ENCODE peak calls at places on chromosomes 7 and 10, in five cellular contexts. O, X, P, B and Y are unnamed samples.

GRCh38 chr10:75959912-75960311 is 528.5 kb downstream of the LRMDA start:
- DNase-seq in P (no peak), O (no peak), B (no peak), X (no peak), Y (no peak)

GRCh38 chr10:131784363-131785120 is 116.3 kb upstream of the PPP2R2D start:
- DNase-seq in O (no peak), P (no peak), X (no peak), B (no peak), Y (no peak)

GRCh38 chr10:78960316-78960800 is 108.4 kb upstream of the ZMIZ1 start:
- DNase-seq in O (no peak), B (peak; percentile 86), P (no peak), X (no peak), Y (no peak)

GRCh38 chr7:13217762-13218161 is 530.3 kb downstream of the ARL4A start:
- DNase-seq in X (no peak), B (no peak), O (no peak), P (no peak), Y (no peak)

GRCh38 chr7:55006499-55006898 is 12.3 kb upstream of the EGFR start:
- DNase-seq in P (no peak), B (no peak), X (no peak), O (no peak), Y (no peak)

GRCh38 chr10:98344589-98345038 is 70.4 kb downstream of the PYROXD2 start:
- DNase-seq in O (no peak), B (peak; percentile 77), X (no peak), P (no peak), Y (no peak)

GRCh38 chr10:29969255-29970011 is 90.0 kb downstream of the JCAD start:
- DNase-seq in B (no peak), X (no peak), P (no peak), O (no peak), Y (no peak)

GRCh38 chr10:112184379-112184778 is 814 bp upstream of the GPAM start:
- DNase-seq in X (no peak), P (no peak), B (no peak), O (no peak), Y (no peak)

GRCh38 chr7:129780257-129781127 is 169.0 kb downstream of the NRF1 start:
- DNase-seq in X (peak; percentile 96), O (peak; percentile 75), P (no peak), B (no peak), Y (peak; percentile 87)

GRCh38 chr7:12821746-12822145 is 134.3 kb downstream of the ARL4A start:
- DNase-seq in P (no peak), X (no peak), B (no peak), O (no peak), Y (no peak)

GRCh38 chr7:16594061-16594460 is 51.5 kb downstream of the ANKMY2 start:
- DNase-seq in B (no peak), P (no peak), X (no peak), O (no peak), Y (no peak)

GRCh38 chr10:72303424-72304128 is 29.9 kb downstream of the DDIT4 start:
- DNase-seq in B (no peak), X (no peak), P (no peak), O (no peak), Y (peak; percentile 71)

DNA sequence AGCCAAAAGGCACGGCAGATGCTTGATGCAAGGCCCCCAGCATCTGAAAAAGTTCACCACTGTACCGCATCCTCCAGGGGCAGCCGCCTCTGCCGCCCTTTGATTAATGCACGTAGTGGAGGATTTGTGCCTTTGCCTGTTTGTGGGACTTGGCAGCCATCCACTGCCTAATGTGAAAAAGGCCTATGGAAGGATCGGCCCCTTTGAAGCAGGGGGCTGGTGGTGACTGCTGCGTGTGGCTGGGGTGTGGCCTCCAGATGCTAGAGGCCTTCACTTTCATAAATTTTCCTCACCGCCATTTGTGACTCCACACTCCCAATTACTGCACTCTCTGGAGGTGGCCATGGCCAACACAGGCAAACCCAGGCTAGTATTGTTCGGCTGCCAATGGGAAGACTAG is 226.0 kb downstream of the BMPER start:
- DNase-seq in B (no peak), O (no peak), P (no peak), X (no peak), Y (no peak)
- H3K4me1 ChIP-seq in B (no peaks in the 10 kb centered on the region), O (no peaks in the 10 kb centered on the region), P (peaks cover 8% of the 10 kb centered on the region), X (no peaks in the 10 kb centered on the region), Y (no peaks in the 10 kb centered on the region)

GRCh38 chr7:72109566-72109965 is 302.6 kb downstream of the CALN1 start:
- DNase-seq in O (no peak), X (no peak), B (no peak), P (no peak), Y (no peak)
- H3K9me3 ChIP-seq in O (peaks cover 4% of the 10 kb centered on the region), X (peaks cover 7% of the 10 kb centered on the region), B (peaks cover 27% of the 10 kb centered on the region), P (no peaks in the 10 kb centered on the region), Y (no peaks in the 10 kb centered on the region)

GRCh38 chr10:118971187-118971586 is 58.3 kb upstream of the NANOS1 start:
- DNase-seq in P (no peak), B (no peak), X (no peak), O (no peak), Y (no peak)
- TF ChIP-seq CTCF in P (no peak), B (peak; percentile 10), X (no peak), O (no peak), Y (no peak)

GRCh38 chr7:155470186-155470487 is 12.2 kb downstream of the EN2 start:
- DNase-seq in X (no peak), P (no peak), B (no peak), O (no peak), Y (no peak)

GRCh38 chr7:155467846-155468821 is 10.2 kb downstream of the EN2 start:
- DNase-seq in P (no peak), B (no peak), X (no peak), O (no peak), Y (peak; percentile 71)

GRCh38 chr7:155471728-155472127 is 13.8 kb downstream of the EN2 start:
- DNase-seq in P (no peak), B (no peak), O (no peak), X (no peak), Y (no peak)

GRCh38 chr7:155470686-155471638 is 13.0 kb downstream of the EN2 start:
- DNase-seq in O (no peak), P (no peak), B (no peak), X (no peak), Y (peak; percentile 11)

DNA sequence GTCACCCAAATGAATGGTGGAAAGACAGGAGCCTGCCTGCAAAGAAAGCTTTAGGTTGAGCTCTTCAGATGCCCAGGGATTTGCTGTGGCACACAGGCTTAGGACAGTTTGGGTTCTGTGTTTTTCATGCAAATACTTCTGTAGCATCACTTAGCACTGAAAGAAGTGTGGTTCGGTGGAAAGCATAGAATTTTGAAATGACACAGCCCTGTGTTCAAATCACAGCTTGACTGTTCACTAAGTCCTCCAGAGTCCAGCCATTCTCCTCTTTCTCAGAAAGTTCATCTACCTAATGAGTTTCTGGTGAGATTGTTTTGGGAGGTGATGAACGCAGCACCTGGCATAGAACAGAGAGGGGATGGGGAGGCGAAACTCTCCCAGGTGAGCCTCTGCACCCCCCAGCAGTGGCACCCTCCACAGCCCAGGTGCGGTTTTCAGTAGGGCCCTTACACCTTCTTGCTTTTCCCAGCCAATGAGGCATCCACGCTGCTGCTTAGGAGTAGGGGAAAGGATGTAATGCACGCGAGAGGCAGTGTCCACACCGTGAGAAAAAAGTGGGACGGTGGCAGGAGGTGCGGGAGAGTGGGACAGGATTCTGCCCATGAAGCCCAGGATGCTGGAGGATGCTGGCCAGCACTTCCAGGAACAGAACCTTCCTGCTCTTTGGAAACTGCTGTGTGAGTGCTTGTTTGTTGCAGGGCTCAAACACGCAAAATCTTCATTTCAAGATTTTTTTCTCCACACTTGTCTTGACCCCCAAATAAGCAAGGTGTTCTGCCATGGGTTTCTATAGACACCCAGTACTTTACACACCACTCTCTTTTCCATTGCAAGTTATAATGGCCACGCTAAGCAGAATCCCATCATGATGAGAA is 11.6 kb downstream of the EN2 start:
- DNase-seq in O (no peak), P (no peak), B (no peak), X (no peak), Y (no peak)
- H3K4me1 ChIP-seq in O (no peaks in the 10 kb centered on the region), P (peaks cover 21% of the 10 kb centered on the region), B (peaks cover 27% of the 10 kb centered on the region), X (peaks cover 19% of the 10 kb centered on the region), Y (peaks cover 4% of the 10 kb centered on the region)

GRCh38 chr7:63104666-63105065 is 894.0 kb upstream of the ZNF722 start:
- DNase-seq in B (no peak), P (no peak), O (no peak), X (no peak), Y (no peak)
- H3K9me3 ChIP-seq in B (peaks cover 52% of the 10 kb centered on the region), P (no peaks in the 10 kb centered on the region), O (peaks cover 36% of the 10 kb centered on the region), X (no peaks in the 10 kb centered on the region), Y (peaks cover 85% of the 10 kb centered on the region)

DNA sequence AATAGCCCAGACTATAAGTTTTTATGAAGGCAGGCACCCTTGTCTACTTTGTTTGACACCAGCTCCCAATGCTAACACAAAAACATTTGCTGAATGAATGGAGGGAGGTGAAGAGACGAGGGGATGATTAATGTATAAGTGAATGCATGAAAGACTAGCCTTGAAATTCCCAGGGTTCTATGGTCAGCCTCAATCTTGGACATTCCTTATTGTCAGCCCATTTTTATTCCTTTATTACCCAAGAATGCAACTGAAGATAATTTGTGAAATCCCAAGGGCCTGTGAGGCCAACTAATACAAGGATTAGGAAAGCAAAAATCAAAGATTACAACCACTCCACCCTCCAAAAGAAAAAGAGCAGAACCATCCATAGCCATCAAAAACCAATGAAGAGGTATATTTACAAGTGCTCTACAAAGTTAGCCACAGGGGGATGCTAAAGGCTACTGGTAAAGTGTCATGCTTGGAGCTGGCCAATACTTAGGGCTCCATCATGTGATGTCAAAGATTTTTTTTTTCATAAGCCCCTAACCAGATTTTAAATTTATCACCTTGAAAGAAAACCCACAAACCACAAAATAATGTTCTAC is 40.0 kb upstream of the ASAH2 start:
- DNase-seq in O (no peak), P (no peak), B (no peak), X (no peak), Y (no peak)
- TF ChIP-seq CTCF in O (peak; percentile 15), P (peak; percentile 20), B (peak; percentile 54), X (peak; percentile 24), Y (peak; percentile 10)

GRCh38 chr10:63710703-63711102 is 189.5 kb downstream of the REEP3 start:
- DNase-seq in X (no peak), O (no peak), P (no peak), B (no peak), Y (no peak)
- H3K4me1 ChIP-seq in X (peaks cover 45% of the 10 kb centered on the region), O (peaks cover 77% of the 10 kb centered on the region), P (peaks cover 43% of the 10 kb centered on the region), B (peaks cover 51% of the 10 kb centered on the region), Y (peaks cover 56% of the 10 kb centered on the region)